ENCODE peak calls at places on chromosome 19, in eight cellular contexts. A is EH, L is non-pigmented ciliary epithelial cell, F is body of pancreas, T is islet precursor cell, V is neural crest cell, H is coronary artery, R is NCI-H2171. I is an unnamed sample.

GRCh38 chr19:40091205-40092129 is 724 bp upstream of the ZNF780A start:
- DNase-seq in A (peak), L (no peak), F (no peak), T (no peak), V (no peak), H (no peak), R (no peak), I (no peak)

GRCh38 chr19:48102870-48103751 is 7.5 kb downstream of the PLA2G4C start:
- DNase-seq in A (peak), L (no peak), F (no peak), T (no peak), V (peak), H (no peak), R (no peak), I (peak)

GRCh38 chr19:10533656-10534386 is 9.9 kb upstream of the ATG4D start:
- DNase-seq in A (peak), L (peak), F (no peak), T (no peak), V (no peak), H (no peak), R (no peak), I (no peak)

GRCh38 chr19:43575156-43575950 is at the start of the genes PINLYP and XRCC1:
- DNase-seq in A (peak), L (peak), F (peak), T (peak), V (peak), H (peak), R (peak), I (peak)

GRCh38 chr19:18833141-18833476 is 1.4 kb downstream of the UPF1 start:
- DNase-seq in A (peak), L (no peak), F (no peak), T (no peak), V (no peak), H (no peak), R (no peak), I (no peak)

GRCh38 chr19:17473041-17473440 is 2.7 kb downstream of the SLC27A1 start:
- DNase-seq in A (peak), L (peak), F (no peak), T (no peak), V (no peak), H (no peak), R (peak), I (no peak)

GRCh38 chr19:10112037-10112751 is 701 bp downstream of the P2RY11 start:
- DNase-seq in A (peak), L (no peak), F (no peak), T (no peak), V (no peak), H (no peak), R (no peak), I (no peak)

GRCh38 chr19:23098286-23098685 is 18.5 kb upstream of the ZNF730 start:
- DNase-seq in A (no peak), L (no peak), F (no peak), T (no peak), V (no peak), H (no peak), R (no peak), I (no peak)

GRCh38 chr19:21221653-21222052 is 79.8 kb downstream of the ZNF431 start:
- DNase-seq in A (peak), L (no peak), F (no peak), T (no peak), V (no peak), H (no peak), R (no peak), I (no peak)

GRCh38 chr19:18860302-18860700 is 28.5 kb downstream of the UPF1 start:
- DNase-seq in A (no peak), L (no peak), F (no peak), T (no peak), V (no peak), H (no peak), R (no peak), I (no peak)

GRCh38 chr19:2561221-2561620 is 85.3 kb downstream of the GADD45B start:
- DNase-seq in A (no peak), L (no peak), F (no peak), T (no peak), V (no peak), H (no peak), R (no peak), I (no peak)

GRCh38 chr19:1076951-1077350 is 10.0 kb downstream of the ARHGAP45 start:
- DNase-seq in A (no peak), L (no peak), F (no peak), T (no peak), V (no peak), H (no peak), R (no peak), I (no peak)

GRCh38 chr19:40139533-40140287 is 49.0 kb upstream of the ZNF780A start:
- DNase-seq in A (peak), L (no peak), F (no peak), T (no peak), V (no peak), H (no peak), R (peak), I (peak)

GRCh38 chr19:23263870-23264590 is 13.8 kb upstream of the ZNF724 start:
- DNase-seq in A (no peak), L (no peak), F (no peak), T (no peak), V (no peak), H (no peak), R (no peak), I (no peak)

GRCh38 chr19:33601583-33601982 is 20.2 kb upstream of the CHST8 start:
- DNase-seq in A (no peak), L (no peak), F (no peak), T (no peak), V (no peak), H (no peak), R (no peak), I (no peak)

GRCh38 chr19:17847538-17848366 is at the start of gene JAK3:
- DNase-seq in A (peak), L (no peak), F (no peak), T (peak), V (peak), H (no peak), R (no peak), I (no peak)

GRCh38 chr19:3796358-3796757 is 10.2 kb upstream of the MATK start:
- DNase-seq in A (no peak), L (no peak), F (no peak), T (no peak), V (no peak), H (no peak), R (no peak), I (no peak)

GRCh38 chr19:30666301-30666803 is 294.2 kb downstream of the ZNF536 start:
- DNase-seq in A (peak), L (no peak), F (peak), T (peak), V (peak), H (peak), R (peak), I (peak)

GRCh38 chr19:11321206-11322126 is 18.0 kb downstream of the RAB3D start:
- DNase-seq in A (no peak), L (no peak), F (no peak), T (no peak), V (no peak), H (no peak), R (no peak), I (no peak)

I was measured in LoVo.